ENCODE peak calls at places on chromosomes 6 and 20, in seven cellular contexts. I, N, T, A, V, P and B are unnamed samples.

GRCh38 chr20:25248501-25249172 is 752 bp downstream of the PYGB start:
- DNase-seq in I (no peak), N (no peak), T (no peak), A (no peak), V (peak), P (peak), B (no peak)

GRCh38 chr20:19683168-19683567 is 74.9 kb upstream of the RIN2 start:
- DNase-seq in I (no peak), N (no peak), T (no peak), A (no peak), V (no peak), P (no peak), B (no peak)

GRCh38 chr6:16901777-16902176 is 140.5 kb upstream of the ATXN1 start:
- DNase-seq in I (no peak), N (no peak), T (no peak), A (no peak), V (no peak), P (peak), B (no peak)

GRCh38 chr6:49787176-49787575 is at the start of gene PGK2:
- DNase-seq in I (no peak), N (no peak), T (no peak), A (no peak), V (no peak), P (no peak), B (no peak)

GRCh38 chr6:6901945-6902344 is 205.8 kb upstream of the RREB1 start:
- DNase-seq in I (no peak), N (no peak), T (no peak), A (no peak), V (no peak), P (no peak), B (no peak)

GRCh38 chr6:117018771-117019170 is 141.7 kb downstream of the RFX6 start:
- DNase-seq in I (no peak), N (no peak), T (no peak), A (peak), V (no peak), P (no peak), B (no peak)

GRCh38 chr6:55916188-55916587 is 40.8 kb upstream of the BMP5 start:
- DNase-seq in I (no peak), N (no peak), T (no peak), A (no peak), V (no peak), P (peak), B (no peak)

GRCh38 chr20:35478804-35479472 is 23.5 kb downstream of the CEP250 start:
- DNase-seq in I (no peak), N (no peak), T (no peak), A (no peak), V (no peak), P (no peak), B (no peak)

GRCh38 chr20:44572551-44573500 is 9.6 kb upstream of the PKIG start:
- DNase-seq in I (no peak), N (no peak), T (no peak), A (peak), V (peak), P (peak), B (no peak)

GRCh38 chr6:77143659-77144447 is 319.4 kb downstream of the HTR1B start:
- DNase-seq in I (no peak), N (no peak), T (no peak), A (no peak), V (no peak), P (no peak), B (no peak)

GRCh38 chr20:49508435-49509199 is 26.1 kb upstream of the KCNB1 start:
- DNase-seq in I (peak), N (no peak), T (no peak), A (peak), V (no peak), P (peak), B (peak)

GRCh38 chr6:106104941-106105340 is 18.8 kb downstream of the PRDM1 start:
- DNase-seq in I (no peak), N (no peak), T (no peak), A (no peak), V (no peak), P (no peak), B (no peak)

GRCh38 chr6:33781105-33781975 is 7.6 kb downstream of the LEMD2 start:
- DNase-seq in I (no peak), N (no peak), T (no peak), A (no peak), V (no peak), P (peak), B (no peak)

GRCh38 chr6:148967546-148967945 is 220.7 kb downstream of the UST start:
- DNase-seq in I (no peak), N (no peak), T (no peak), A (no peak), V (peak), P (no peak), B (no peak)

GRCh38 chr6:19356692-19357091 is 480.5 kb upstream of the ID4 start:
- DNase-seq in I (no peak), N (no peak), T (no peak), A (no peak), V (no peak), P (peak), B (no peak)

GRCh38 chr20:4435210-4435609 is 286.5 kb upstream of the PRND start:
- DNase-seq in I (no peak), N (no peak), T (no peak), A (peak), V (no peak), P (peak), B (no peak)

GRCh38 chr6:98539669-98540207 is 294.6 kb upstream of the POU3F2 start:
- DNase-seq in I (no peak), N (no peak), T (no peak), A (no peak), V (no peak), P (no peak), B (no peak)

GRCh38 chr20:44720994-44721784 is 6.0 kb downstream of the CCN5 start:
- DNase-seq in I (no peak), N (no peak), T (no peak), A (no peak), V (no peak), P (peak), B (no peak)

GRCh38 chr20:11387189-11387754 is 530.4 kb upstream of the BTBD3 start:
- DNase-seq in I (no peak), N (no peak), T (no peak), A (peak), V (no peak), P (peak), B (no peak)

GRCh38 chr6:90497411-90497810 is 89.5 kb downstream of the MAP3K7 start:
- DNase-seq in I (no peak), N (no peak), T (no peak), A (no peak), V (no peak), P (no peak), B (no peak)

GRCh38 chr6:36636687-36637418 is 41.7 kb upstream of the CDKN1A start:
- DNase-seq in I (no peak), N (no peak), T (no peak), A (no peak), V (no peak), P (no peak), B (no peak)

GRCh38 chr6:14732845-14733757 is 512.8 kb upstream of the JARID2 start:
- DNase-seq in I (no peak), N (no peak), T (no peak), A (no peak), V (no peak), P (peak), B (peak)

GRCh38 chr6:57262901-57263694 is 41.0 kb upstream of the RAB23 start:
- DNase-seq in I (no peak), N (no peak), T (no peak), A (peak), V (no peak), P (peak), B (no peak)

GRCh38 chr6:106084106-106084963 is 1.8 kb upstream of the PRDM1 start:
- DNase-seq in I (peak), N (no peak), T (no peak), A (peak), V (no peak), P (peak), B (no peak)

GRCh38 chr6:137697267-137697938 is 169.7 kb upstream of the TNFAIP3 start:
- DNase-seq in I (no peak), N (no peak), T (no peak), A (peak), V (no peak), P (peak), B (no peak)

GRCh38 chr20:44959082-44959895 is 908 bp downstream of the TOMM34 start:
- DNase-seq in I (peak), N (no peak), T (no peak), A (no peak), V (no peak), P (peak), B (peak)

GRCh38 chr6:166588691-166589333 is 2.3 kb upstream of the RAMACL start:
- DNase-seq in I (no peak), N (no peak), T (no peak), A (peak), V (no peak), P (peak), B (no peak)

GRCh38 chr20:61736751-61737310 is 328.9 kb downstream of the TAF4 start:
- DNase-seq in I (no peak), N (no peak), T (no peak), A (no peak), V (no peak), P (no peak), B (no peak)

GRCh38 chr6:40356242-40356910 is 230.8 kb downstream of the LRFN2 start:
- DNase-seq in I (no peak), N (no peak), T (no peak), A (no peak), V (no peak), P (peak), B (no peak)

GRCh38 chr20:62879275-62880146 is 17.9 kb upstream of the TCFL5 start:
- DNase-seq in I (no peak), N (no peak), T (no peak), A (no peak), V (no peak), P (no peak), B (no peak)

GRCh38 chr6:3819161-3820110 is 29.7 kb upstream of the FAM50B start:
- DNase-seq in I (no peak), N (no peak), T (no peak), A (no peak), V (no peak), P (no peak), B (no peak)

GRCh38 chr6:56370127-56370540 is 122.8 kb upstream of the COL21A1 start:
- DNase-seq in I (no peak), N (no peak), T (no peak), A (peak), V (no peak), P (peak), B (no peak)

GRCh38 chr6:6942826-6943225 is 164.9 kb upstream of the RREB1 start:
- DNase-seq in I (peak), N (no peak), T (no peak), A (no peak), V (peak), P (peak), B (peak)

GRCh38 chr6:87274660-87275273 is 47.6 kb upstream of the SMIM8 start:
- DNase-seq in I (no peak), N (no peak), T (no peak), A (peak), V (no peak), P (peak), B (no peak)